ENCODE peak calls at places on chromosomes 5 and 9, in five cellular contexts. E is GM04504, P is activated T-cell treated with anti-CD3 and anti-CD28 coated beads for 24 hours, I is fibroblast of the conjunctiva, A is upper lobe of right lung. G is an unnamed sample.

GRCh38 chr5:179254638-179255271 is 90.5 kb downstream of the ADAMTS2 start:
- DNase-seq in E (no peak), P (no peak), A (no peak), I (no peak), G (no peak)

GRCh38 chr5:108615216-108615615 is 132.5 kb upstream of the FER start:
- DNase-seq in E (peak; percentile 9), P (no peak), A (no peak), I (no peak), G (no peak)

GRCh38 chr9:124183772-124184171 is 74.0 kb upstream of the NEK6 start:
- DNase-seq in E (no peak), I (no peak), A (no peak), P (no peak), G (no peak)

GRCh38 chr5:140868721-140869554 is at the start of gene PCDHA11:
- DNase-seq in A (no peak), I (no peak), E (no peak), P (no peak), G (no peak)

GRCh38 chr5:73853091-73853490 is 227.1 kb downstream of the ARHGEF28 start:
- DNase-seq in A (no peak), I (peak; percentile 65), E (peak; percentile 76), P (no peak), G (no peak)

GRCh38 chr9:69900406-69900805 is 79.8 kb downstream of the CFAP95 start:
- DNase-seq in A (no peak), E (no peak), P (no peak), I (no peak), G (no peak)

GRCh38 chr9:18707078-18707477 is 233.1 kb downstream of the ADAMTSL1 start:
- DNase-seq in E (no peak), P (no peak), I (peak; percentile 85), A (no peak), G (no peak)

GRCh38 chr5:54663876-54664275 is 146.3 kb downstream of the SNX18 start:
- DNase-seq in I (peak; percentile 80), A (no peak), P (no peak), E (peak; percentile 91), G (no peak)

GRCh38 chr5:6745706-6746217 is 32.5 kb downstream of the TENT4A start:
- DNase-seq in A (no peak), I (peak; percentile 63), P (no peak), E (peak; percentile 32), G (no peak)

GRCh38 chr9:91151014-91151740 is 210.5 kb downstream of the AUH start:
- DNase-seq in P (no peak), A (no peak), E (peak; percentile 93), I (peak; percentile 77), G (peak; percentile 76)

GRCh38 chr5:106331415-106331814 is 1339.3 kb downstream of the EFNA5 start:
- DNase-seq in I (peak; percentile 71), P (no peak), E (peak; percentile 94), A (no peak), G (no peak)

GRCh38 chr9:14313951-14314423 is at the start of gene NFIB:
- DNase-seq in P (no peak), A (peak; percentile 76), I (no peak), E (no peak), G (peak; percentile 28)

GRCh38 chr5:107135391-107135790 is 535.3 kb downstream of the EFNA5 start:
- DNase-seq in I (no peak), E (no peak), P (no peak), A (no peak), G (no peak)

GRCh38 chr9:127055745-127056402 is 66.6 kb downstream of the ANGPTL2 start:
- DNase-seq in P (no peak), I (no peak), E (no peak), A (no peak), G (no peak)

GRCh38 chr5:126355940-126356339 is 67.3 kb upstream of the GRAMD2B start:
- DNase-seq in P (no peak), A (no peak), E (no peak), I (no peak), G (no peak)

GRCh38 chr5:126780165-126780827 is 3.4 kb downstream of the LMNB1 start:
- DNase-seq in A (no peak), P (peak; percentile 28), E (peak; percentile 52), I (peak; percentile 67), G (no peak)

GRCh38 chr5:151015974-151016587 is 4.3 kb upstream of the GPX3 start:
- DNase-seq in A (no peak), I (no peak), P (no peak), E (no peak), G (no peak)

GRCh38 chr9:96376926-96377874 is 6.3 kb downstream of the SLC35D2 start:
- DNase-seq in E (peak; percentile 60), P (no peak), A (peak; percentile 70), I (no peak), G (no peak)

GRCh38 chr9:123216387-123216786 is 52.0 kb downstream of the STRBP start:
- DNase-seq in P (no peak), E (no peak), A (no peak), I (no peak), G (no peak)

GRCh38 chr9:20634895-20635294 is 12.6 kb upstream of the MLLT3 start:
- DNase-seq in I (no peak), A (no peak), E (no peak), P (no peak), G (no peak)

GRCh38 chr9:99749641-99750040 is 72.0 kb upstream of the NR4A3 start:
- DNase-seq in P (no peak), A (no peak), E (no peak), I (no peak), G (no peak)

GRCh38 chr5:123835421-123835820 is 323.4 kb downstream of the CSNK1G3 start:
- DNase-seq in E (no peak), A (no peak), I (no peak), P (no peak), G (no peak)

GRCh38 chr5:126348855-126349635 is 74.2 kb upstream of the GRAMD2B start:
- DNase-seq in E (no peak), A (no peak), I (no peak), P (no peak), G (no peak)

GRCh38 chr5:124662261-124662781 is 84.1 kb downstream of the ZNF608 start:
- DNase-seq in P (no peak), E (no peak), I (no peak), A (no peak), G (no peak)

GRCh38 chr9:136012651-136013050 is 51.5 kb upstream of the UBAC1 start:
- DNase-seq in I (no peak), A (peak; percentile 60), E (no peak), P (no peak), G (no peak)

GRCh38 chr5:15446552-15446951 is 53.4 kb upstream of the FBXL7 start:
- DNase-seq in P (no peak), A (no peak), E (peak; percentile 22), I (no peak), G (no peak)

GRCh38 chr5:134555889-134556311 is 30.4 kb downstream of the JADE2 start:
- DNase-seq in I (peak; percentile 71), P (peak; percentile 70), E (no peak), A (no peak), G (no peak)

GRCh38 chr9:8904971-8905370 is 1105.4 kb upstream of the DMAC1 start:
- DNase-seq in A (no peak), E (no peak), P (no peak), I (peak; percentile 26), G (no peak)

GRCh38 chr5:83034036-83034435 is 43.2 kb downstream of the TMEM167A start:
- DNase-seq in I (no peak), A (no peak), E (no peak), P (no peak), G (no peak)

GRCh38 chr5:134463176-134463720 is 51.6 kb upstream of the CDKN2AIPNL start:
- DNase-seq in E (no peak), A (peak; percentile 41), I (no peak), P (no peak), G (no peak)

GRCh38 chr5:151196556-151197290 is 27.2 kb downstream of the CCDC69 start:
- DNase-seq in E (no peak), A (no peak), P (no peak), I (no peak), G (peak; percentile 20)

GRCh38 chr5:128632264-128632663 is 94.2 kb upstream of the FBN2 start:
- DNase-seq in I (no peak), E (no peak), A (no peak), P (no peak), G (no peak)

G was measured in GM19239.